ENCODE peak calls at places on chromosomes 3 and 15, in eight cellular contexts. F is prostate gland, C is uterus, Q is body of pancreas, S is spleen, Y is IMR-90, R is transverse colon, L is endothelial cell of umbilical vein. B is an unnamed sample. For H3K27me3, the result is how much of the 10 kb centered on the place peaks cover.

GRCh38 chr3:72379500-72380187 is 468.6 kb downstream of the SHQ1 start:
- DNase-seq in Y (no peak), S (no peak), C (no peak), Q (no peak), F (no peak), L (peak), R (no peak), B (no peak)

GRCh38 chr15:71559098-71559497 is 251.3 kb upstream of the NR2E3 start:
- DNase-seq in L (no peak), Q (no peak), S (no peak), C (no peak), F (no peak), Y (peak), R (no peak), B (no peak)

GRCh38 chr3:13652728-13653127 is 103.8 kb downstream of the FBLN2 start:
- DNase-seq in Q (no peak), S (no peak), F (no peak), C (no peak), R (no peak), Y (no peak), L (no peak), B (no peak)

GRCh38 chr3:39208463-39209055 is 16.2 kb upstream of the XIRP1 start:
- DNase-seq in Q (peak), F (no peak), C (peak), S (no peak), R (peak), Y (peak), L (peak), B (no peak)

GRCh38 chr15:74307827-74308642 is 59.4 kb downstream of the CYP11A1 start:
- DNase-seq in S (no peak), Q (peak), R (peak), L (peak), Y (peak), C (peak), F (peak), B (no peak)

GRCh38 chr3:11236588-11237461 is 35.4 kb upstream of the ATG7 start:
- DNase-seq in Q (peak), Y (peak), L (peak), R (peak), C (peak), S (peak), F (peak), B (no peak)

GRCh38 chr3:66276705-66277274 is 56.0 kb downstream of the SLC25A26 start:
- DNase-seq in Q (peak), Y (peak), C (peak), F (peak), L (peak), S (no peak), R (peak), B (no peak)

GRCh38 chr15:44788748-44789147 is 52.4 kb downstream of the TRIM69 start:
- DNase-seq in Y (no peak), R (no peak), Q (no peak), L (peak), S (no peak), F (no peak), C (no peak), B (no peak)

GRCh38 chr3:122773856-122774535 is 19.6 kb downstream of the HSPBAP1 start:
- DNase-seq in L (no peak), Q (no peak), Y (no peak), C (no peak), S (no peak), R (no peak), F (no peak), B (no peak)

GRCh38 chr3:43765417-43766030 is 74.8 kb downstream of the ABHD5 start:
- DNase-seq in C (no peak), L (no peak), F (no peak), S (no peak), Q (no peak), Y (peak), R (no peak), B (no peak)

GRCh38 chr3:53534996-53535395 is 40.6 kb downstream of the CACNA1D start:
- DNase-seq in Y (no peak), L (no peak), R (no peak), C (no peak), S (no peak), Q (peak), F (no peak), B (no peak)

GRCh38 chr3:37867144-37867543 is 5.5 kb downstream of the CTDSPL start:
- DNase-seq in L (no peak), F (no peak), Y (no peak), C (no peak), R (no peak), S (no peak), Q (no peak), B (no peak)

GRCh38 chr15:63291507-63291906 is 14.1 kb downstream of the APH1B start:
- DNase-seq in R (no peak), F (no peak), L (peak), S (no peak), Q (no peak), C (no peak), Y (peak), B (no peak)

GRCh38 chr3:189365609-189366564 is 194.1 kb downstream of the TPRG1 start:
- DNase-seq in Y (no peak), L (no peak), Q (no peak), F (no peak), R (no peak), S (no peak), C (no peak), B (no peak)

GRCh38 chr15:91281991-91282390 is 181.9 kb downstream of the SV2B start:
- DNase-seq in Q (no peak), S (no peak), C (no peak), R (no peak), L (no peak), F (no peak), Y (no peak), B (no peak)

GRCh38 chr15:59532770-59533379 is 78.7 kb upstream of the GCNT3 start:
- DNase-seq in C (no peak), S (no peak), R (peak), L (peak), Q (peak), Y (peak), F (peak), B (no peak)

GRCh38 chr15:56733131-56734012 is at the start of gene ZNF280D:
- DNase-seq in L (peak), Y (peak), C (peak), R (peak), S (peak), Q (peak), F (peak), B (peak)

GRCh38 chr3:14403636-14404395 is 1.4 kb downstream of the SLC6A6 start:
- DNase-seq in R (peak), C (peak), Q (no peak), S (no peak), L (peak), Y (no peak), F (no peak), B (no peak)

GRCh38 chr3:35664460-35664919 is 25.2 kb downstream of the ARPP21 start:
- DNase-seq in C (no peak), F (no peak), Q (peak), Y (peak), S (peak), R (no peak), L (peak), B (no peak)

GRCh38 chr3:124118397-124118796 is 126.5 kb upstream of the ROPN1 start:
- DNase-seq in Q (no peak), R (no peak), Y (peak), S (no peak), L (no peak), F (no peak), C (no peak), B (no peak)

GRCh38 chr3:154280161-154280560 is 44.1 kb downstream of the DHX36 start:
- DNase-seq in S (no peak), Q (no peak), R (no peak), F (no peak), C (no peak), L (no peak), Y (no peak), B (no peak)

GRCh38 chr3:179716811-179717210 is 64.0 kb downstream of the USP13 start:
- DNase-seq in C (no peak), L (no peak), Q (no peak), S (no peak), F (no peak), Y (peak), R (no peak), B (no peak)

GRCh38 chr15:88529021-88529630 is 17.4 kb downstream of the DET1 start:
- DNase-seq in Y (peak), R (no peak), C (no peak), F (no peak), L (no peak), S (no peak), Q (no peak), B (no peak)

GRCh38 chr15:59741274-59741906 is 52.3 kb upstream of the BNIP2 start:
- DNase-seq in C (no peak), Q (no peak), F (peak), L (no peak), Y (no peak), S (no peak), R (no peak), B (no peak)

GRCh38 chr15:70154440-70155347 is 57.0 kb upstream of the TLE3 start:
- DNase-seq in Q (peak), L (peak), Y (peak), C (peak), S (peak), F (no peak), R (no peak), B (no peak)

GRCh38 chr3:50370594-50370993 is 11.3 kb upstream of the TMEM115 start:
- DNase-seq in S (no peak), F (no peak), Y (peak), L (peak), Q (no peak), C (no peak), R (no peak), B (no peak)

GRCh38 chr3:128685001-128685726 is 34.5 kb upstream of the RPN1 start:
- DNase-seq in S (peak), C (no peak), R (no peak), Q (no peak), L (no peak), F (no peak), Y (no peak), B (no peak)

GRCh38 chr3:128683957-128684356 is 33.3 kb upstream of the RPN1 start:
- DNase-seq in R (no peak), Y (no peak), L (no peak), F (no peak), Q (no peak), S (peak), C (no peak), B (no peak)

GRCh38 chr3:128681277-128681829 is 30.7 kb upstream of the RPN1 start:
- DNase-seq in L (no peak), Y (no peak), R (no peak), Q (no peak), S (no peak), F (no peak), C (no peak), B (no peak)

DNA sequence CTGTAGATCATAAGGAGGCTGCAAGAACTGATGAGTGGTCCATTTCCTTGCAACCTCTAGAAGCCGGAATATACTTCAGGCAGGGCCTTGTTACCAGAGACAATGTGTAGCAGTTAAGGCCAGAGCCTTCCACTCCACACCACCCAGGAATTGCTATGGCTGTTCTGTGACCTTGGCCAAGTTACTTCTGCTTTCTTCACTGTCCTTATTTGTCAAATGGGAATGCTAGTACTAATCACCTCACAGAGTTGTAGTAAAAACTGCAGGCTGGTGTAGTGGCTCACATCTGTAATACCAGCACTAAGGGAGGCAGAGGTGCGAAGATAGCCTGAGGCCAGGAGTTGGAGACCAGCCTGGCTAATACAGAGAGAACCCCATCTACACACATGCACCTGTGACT is 28.7 kb upstream of the RPN1 start:
- DNase-seq in S (peak), L (no peak), R (no peak), F (no peak), Q (no peak), Y (no peak), C (no peak), B (no peak)
- H3K4me3 ChIP-seq in S (no peak), L (no peak), R (no peak), F (no peak), Q (no peak), Y (no peak), C (no peak), B (no peak)

DNA sequence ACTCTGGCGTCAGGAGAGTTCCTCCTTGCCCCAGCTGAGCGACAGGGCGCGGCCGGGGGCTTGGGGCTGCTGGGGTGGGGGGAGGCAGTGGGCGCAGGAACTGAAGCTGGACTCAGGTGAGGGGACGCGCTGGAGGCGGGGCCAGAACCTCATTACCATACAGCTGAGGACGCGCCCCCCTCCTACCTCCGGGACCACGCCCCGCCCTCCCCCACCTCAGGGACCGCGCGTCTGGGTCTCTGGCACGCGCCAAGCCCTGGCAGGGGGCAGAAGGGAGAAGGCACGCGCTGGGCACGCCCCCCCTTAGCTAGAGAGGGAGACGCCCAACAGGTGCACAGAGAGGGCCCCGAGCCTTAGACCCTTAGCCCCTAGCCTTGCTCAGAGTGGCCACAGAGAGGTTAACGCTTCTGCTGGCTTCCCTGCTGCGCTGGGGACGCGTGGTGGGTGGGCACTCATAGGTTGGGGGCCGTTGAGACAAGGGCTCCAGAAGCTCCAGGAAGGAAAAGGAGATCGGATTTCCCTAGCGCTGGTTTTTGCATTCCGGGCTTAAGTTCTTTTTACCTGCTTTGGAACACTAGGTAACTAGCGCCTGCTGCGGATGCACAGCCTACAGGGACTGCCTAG is 677 bp upstream of the DLL4 start:
- DNase-seq in L (no peak), C (no peak), R (peak), S (peak), F (no peak), Y (no peak), Q (peak), B (no peak)
- H3K27me3 ChIP-seq in L (under half), C (under half), R (half or more), S (half or more), F (under half), Y (under half), Q (under half), B (under half)

GRCh38 chr15:84740691-84741090 is 7.7 kb upstream of the ZNF592 start:
- DNase-seq in S (peak), Y (no peak), Q (no peak), R (no peak), C (no peak), L (no peak), F (no peak), B (no peak)

GRCh38 chr15:84731774-84732173 is 15.8 kb upstream of the SEC11A start:
- DNase-seq in L (no peak), Y (peak), C (no peak), S (no peak), R (no peak), F (no peak), Q (no peak), B (no peak)

GRCh38 chr15:84736375-84736774 is 12.0 kb upstream of the ZNF592 start:
- DNase-seq in S (peak), R (peak), C (no peak), Q (no peak), Y (no peak), F (no peak), L (no peak), B (no peak)

GRCh38 chr15:84737005-84737404 is 11.4 kb upstream of the ZNF592 start:
- DNase-seq in S (no peak), R (no peak), Y (no peak), L (no peak), C (no peak), F (no peak), Q (no peak), B (no peak)

GRCh38 chr15:84734794-84735479 is 13.5 kb upstream of the ZNF592 start:
- DNase-seq in S (peak), Q (peak), F (peak), C (no peak), R (peak), Y (peak), L (no peak), B (peak)
- TF ChIP-seq POLR2A in S (no peak), Q (peak), F (peak), C (no peak), R (peak), Y (no peak), L (no peak), B (no peak)

DNA sequence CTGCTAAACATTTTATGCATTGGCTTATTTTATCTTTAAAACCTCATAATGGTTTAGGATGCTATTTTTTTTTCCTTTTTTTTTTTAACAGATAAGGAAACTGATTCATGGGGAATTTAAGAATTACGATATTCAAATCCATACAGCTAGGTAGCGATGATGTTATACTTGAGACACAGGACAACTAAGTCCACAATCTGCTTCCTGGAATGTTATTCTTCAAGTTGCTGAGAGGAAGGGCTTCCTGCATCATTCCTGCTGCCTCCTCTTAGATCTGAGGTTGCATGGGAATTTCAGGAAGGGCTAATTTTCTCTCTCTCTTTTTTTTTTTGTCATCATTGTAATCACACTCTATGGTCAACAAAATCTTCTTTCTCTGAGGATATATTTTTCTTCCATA is 595.5 kb downstream of the GRM7 start:
- DNase-seq in S (no peak), F (no peak), C (no peak), L (peak), Q (no peak), R (no peak), Y (no peak), B (no peak)
- H3K4me3 ChIP-seq in S (no peak), F (no peak), C (no peak), L (no peak), Q (no peak), R (no peak), Y (no peak), B (no peak)

DNA sequence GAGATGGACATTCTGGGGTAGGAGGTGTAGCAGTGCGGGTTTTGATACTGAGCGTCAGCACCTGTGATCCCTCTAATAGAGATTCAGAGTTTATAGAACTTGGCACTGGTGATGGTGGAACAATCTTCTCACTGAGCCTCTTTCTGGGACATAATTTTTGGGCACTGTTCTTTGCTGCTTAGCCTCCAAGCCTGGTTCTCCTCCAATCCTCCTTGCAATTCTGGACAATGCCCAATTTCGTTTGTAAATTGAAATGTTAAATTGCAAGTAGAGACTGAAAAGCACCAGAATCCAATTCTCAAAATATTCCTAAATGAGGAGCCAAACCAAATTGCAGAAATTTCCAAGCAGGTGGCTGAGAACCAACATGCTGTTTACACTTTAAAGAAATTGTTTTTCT is 149.8 kb upstream of the ABI3BP start:
- DNase-seq in F (no peak), R (no peak), Q (no peak), S (no peak), Y (no peak), L (no peak), C (no peak), B (no peak)
- H3K27me3 ChIP-seq in F (under half), R (under half), Q (under half), S (under half), Y (under half), L (under half), C (under half), B (under half)

GRCh38 chr3:150736903-150737832 is 25.8 kb downstream of the SIAH2 start:
- DNase-seq in Q (peak), Y (no peak), S (no peak), C (no peak), R (no peak), L (no peak), F (no peak), B (no peak)

GRCh38 chr3:150739200-150739863 is 23.6 kb downstream of the SIAH2 start:
- DNase-seq in S (no peak), Y (no peak), Q (no peak), C (no peak), L (no peak), F (no peak), R (no peak), B (no peak)

GRCh38 chr3:150738688-150739087 is 24.3 kb downstream of the SIAH2 start:
- DNase-seq in Q (no peak), F (no peak), L (no peak), Y (no peak), C (no peak), S (no peak), R (no peak), B (no peak)

GRCh38 chr3:150736316-150736719 is 26.7 kb downstream of the SIAH2 start:
- DNase-seq in S (no peak), Q (no peak), R (no peak), F (no peak), L (no peak), C (no peak), Y (no peak), B (no peak)

GRCh38 chr3:150737874-150738679 is 24.9 kb downstream of the SIAH2 start:
- DNase-seq in Y (peak), L (no peak), S (no peak), F (no peak), C (no peak), Q (peak), R (no peak), B (no peak)
- TF ChIP-seq POLR2A in Y (no peak), L (no peak), S (no peak), F (no peak), C (no peak), Q (no peak), R (no peak), B (no peak)

DNA sequence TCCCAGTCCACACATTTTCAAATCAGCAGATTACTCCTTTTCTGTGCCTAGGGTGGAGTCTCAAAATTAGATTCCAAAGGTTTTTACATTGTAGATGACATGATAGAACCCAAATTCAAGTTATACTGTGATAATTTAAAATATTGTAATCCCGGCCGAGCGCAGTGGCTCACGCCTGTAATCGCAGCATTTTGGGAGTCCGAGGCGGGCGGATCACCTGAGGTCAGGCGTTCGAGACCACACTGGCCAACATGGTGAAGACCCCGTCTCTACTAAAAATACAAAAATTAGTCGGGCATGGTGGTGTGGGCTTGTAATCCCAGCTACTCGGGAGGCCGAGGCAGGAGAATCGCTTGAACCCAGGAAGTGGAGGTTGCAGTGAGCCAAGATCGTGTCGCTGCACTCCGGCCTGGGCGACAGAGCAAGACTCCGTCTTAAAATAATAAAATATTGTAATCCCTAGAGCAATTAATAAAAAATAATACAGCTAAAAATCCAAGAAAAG is 1.2 kb upstream of the CYFIP1 start:
- DNase-seq in C (no peak), R (no peak), Q (no peak), F (no peak), L (no peak), Y (no peak), S (peak), B (no peak)
- H3K4me3 ChIP-seq in C (no peak), R (no peak), Q (no peak), F (no peak), L (no peak), Y (no peak), S (no peak), B (peak)

GRCh38 chr3:112351036-112351435 is 18.1 kb downstream of the CD200 start:
- DNase-seq in Q (no peak), L (peak), S (no peak), F (no peak), R (no peak), C (no peak), Y (no peak), B (no peak)

GRCh38 chr3:112350181-112350825 is 17.3 kb downstream of the CD200 start:
- DNase-seq in F (no peak), L (peak), Y (no peak), Q (no peak), C (no peak), S (no peak), R (no peak), B (no peak)

GRCh38 chr3:112349557-112349956 is 16.6 kb downstream of the CD200 start:
- DNase-seq in F (no peak), R (no peak), S (no peak), L (no peak), C (no peak), Y (no peak), Q (no peak), B (no peak)

GRCh38 chr3:112346491-112347122 is 13.7 kb downstream of the CD200 start:
- DNase-seq in R (no peak), F (no peak), L (no peak), Y (no peak), Q (no peak), S (no peak), C (no peak), B (no peak)

GRCh38 chr3:112348945-112349344 is 16.0 kb downstream of the CD200 start:
- DNase-seq in L (no peak), Q (no peak), R (no peak), Y (no peak), F (no peak), S (no peak), C (no peak), B (no peak)
- H3K27me3 ChIP-seq in L (under half), Q (under half), R (under half), Y (under half), F (under half), S (under half), C (under half), B (under half)

B was measured in esophagus squamous epithelium.